ENCODE peak calls at places on chromosomes 6 and 20, in eight cellular contexts. One of them, this sample, is unnamed.

GRCh38 chr6:139367810-139368321 is 6.6 kb downstream of the CITED2 start:
- DNase-seq in left colon: no peak
- DNase-seq in A549: no peak
- DNase-seq in endothelial cell of umbilical vein: peak; percentile 24
- DNase-seq in AG09319: no peak
- DNase-seq in epithelial cell of prostate: no peak
- DNase-seq in GM12891: no peak
- DNase-seq in T-helper 2 cell: no peak
- DNase-seq in this sample: no peak

GRCh38 chr6:83371428-83371827 is 59.4 kb downstream of the ME1 start:
- DNase-seq in left colon: no peak
- DNase-seq in A549: no peak
- DNase-seq in endothelial cell of umbilical vein: peak; percentile 45
- DNase-seq in AG09319: peak; percentile 36
- DNase-seq in epithelial cell of prostate: no peak
- DNase-seq in GM12891: no peak
- DNase-seq in T-helper 2 cell: no peak
- DNase-seq in this sample: no peak

GRCh38 chr6:43078651-43079050 is 2.5 kb downstream of the PTK7 start:
- DNase-seq in left colon: no peak
- DNase-seq in A549: no peak
- DNase-seq in endothelial cell of umbilical vein: no peak
- DNase-seq in AG09319: no peak
- DNase-seq in epithelial cell of prostate: no peak
- DNase-seq in GM12891: no peak
- DNase-seq in T-helper 2 cell: no peak
- DNase-seq in this sample: no peak

GRCh38 chr20:51004305-51004727 is 18.6 kb downstream of the KCNG1 start:
- DNase-seq in left colon: no peak
- DNase-seq in A549: no peak
- DNase-seq in endothelial cell of umbilical vein: no peak
- DNase-seq in AG09319: no peak
- DNase-seq in epithelial cell of prostate: no peak
- DNase-seq in GM12891: no peak
- DNase-seq in T-helper 2 cell: no peak
- DNase-seq in this sample: no peak

GRCh38 chr6:58290177-58290576 is 972.7 kb downstream of the PRIM2 start:
- DNase-seq in left colon: no peak
- DNase-seq in A549: no peak
- DNase-seq in endothelial cell of umbilical vein: no peak
- DNase-seq in AG09319: no peak
- DNase-seq in epithelial cell of prostate: no peak
- DNase-seq in GM12891: no peak
- DNase-seq in T-helper 2 cell: no peak
- DNase-seq in this sample: no peak

GRCh38 chr20:43473058-43473704 is 15.5 kb downstream of the SRSF6 start:
- DNase-seq in left colon: no peak
- DNase-seq in A549: no peak
- DNase-seq in endothelial cell of umbilical vein: no peak
- DNase-seq in AG09319: no peak
- DNase-seq in epithelial cell of prostate: no peak
- DNase-seq in GM12891: no peak
- DNase-seq in T-helper 2 cell: no peak
- DNase-seq in this sample: no peak

GRCh38 chr6:160108077-160108476 is 13.5 kb upstream of the SLC22A1 start:
- DNase-seq in left colon: no peak
- DNase-seq in A549: no peak
- DNase-seq in endothelial cell of umbilical vein: no peak
- DNase-seq in AG09319: no peak
- DNase-seq in epithelial cell of prostate: no peak
- DNase-seq in GM12891: no peak
- DNase-seq in T-helper 2 cell: no peak
- DNase-seq in this sample: no peak

GRCh38 chr6:133855599-133855972 is 33.3 kb upstream of the TCF21 start:
- DNase-seq in left colon: no peak
- DNase-seq in A549: no peak
- DNase-seq in endothelial cell of umbilical vein: no peak
- DNase-seq in AG09319: no peak
- DNase-seq in epithelial cell of prostate: no peak
- DNase-seq in GM12891: no peak
- DNase-seq in T-helper 2 cell: no peak
- DNase-seq in this sample: no peak

GRCh38 chr20:32509639-32510066 is 75.5 kb downstream of the NOL4L start:
- DNase-seq in left colon: no peak
- DNase-seq in A549: no peak
- DNase-seq in endothelial cell of umbilical vein: peak; percentile 71
- DNase-seq in AG09319: no peak
- DNase-seq in epithelial cell of prostate: no peak
- DNase-seq in GM12891: no peak
- DNase-seq in T-helper 2 cell: peak; percentile 21
- DNase-seq in this sample: no peak

GRCh38 chr20:48676125-48676524 is 151.7 kb downstream of the PREX1 start:
- DNase-seq in left colon: no peak
- DNase-seq in A549: no peak
- DNase-seq in endothelial cell of umbilical vein: no peak
- DNase-seq in AG09319: no peak
- DNase-seq in epithelial cell of prostate: no peak
- DNase-seq in GM12891: no peak
- DNase-seq in T-helper 2 cell: no peak
- DNase-seq in this sample: no peak

GRCh38 chr6:151763938-151764680 is 43.4 kb upstream of the ESR1 start:
- DNase-seq in left colon: peak; percentile 86
- DNase-seq in A549: peak; percentile 58
- DNase-seq in endothelial cell of umbilical vein: peak; percentile 86
- DNase-seq in AG09319: peak; percentile 52
- DNase-seq in epithelial cell of prostate: peak; percentile 87
- DNase-seq in GM12891: peak; percentile 37
- DNase-seq in T-helper 2 cell: no peak
- DNase-seq in this sample: peak; percentile 20

GRCh38 chr6:125983246-125983945 is 2.9 kb upstream of the TRMT11 start:
- DNase-seq in left colon: no peak
- DNase-seq in A549: no peak
- DNase-seq in endothelial cell of umbilical vein: peak; percentile 18
- DNase-seq in AG09319: peak; percentile 56
- DNase-seq in epithelial cell of prostate: no peak
- DNase-seq in GM12891: no peak
- DNase-seq in T-helper 2 cell: no peak
- DNase-seq in this sample: no peak

GRCh38 chr6:7201732-7202541 is 94.2 kb downstream of the RREB1 start:
- DNase-seq in left colon: peak; percentile 51
- DNase-seq in A549: no peak
- DNase-seq in endothelial cell of umbilical vein: no peak
- DNase-seq in AG09319: no peak
- DNase-seq in epithelial cell of prostate: no peak
- DNase-seq in GM12891: peak; percentile 52
- DNase-seq in T-helper 2 cell: no peak
- DNase-seq in this sample: no peak

GRCh38 chr20:36919715-36920333 is 31.7 kb downstream of the SAMHD1 start:
- DNase-seq in left colon: no peak
- DNase-seq in A549: peak; percentile 50
- DNase-seq in endothelial cell of umbilical vein: peak; percentile 67
- DNase-seq in AG09319: no peak
- DNase-seq in epithelial cell of prostate: no peak
- DNase-seq in GM12891: peak; percentile 25
- DNase-seq in T-helper 2 cell: no peak
- DNase-seq in this sample: peak; percentile 53

GRCh38 chr6:142843344-142843743 is 101.6 kb downstream of the HIVEP2 start:
- DNase-seq in left colon: no peak
- DNase-seq in A549: no peak
- DNase-seq in endothelial cell of umbilical vein: no peak
- DNase-seq in AG09319: no peak
- DNase-seq in epithelial cell of prostate: no peak
- DNase-seq in GM12891: no peak
- DNase-seq in T-helper 2 cell: no peak
- DNase-seq in this sample: no peak

GRCh38 chr6:157804448-157805327 is 18.4 kb upstream of the SNX9 start:
- DNase-seq in left colon: no peak
- DNase-seq in A549: no peak
- DNase-seq in endothelial cell of umbilical vein: no peak
- DNase-seq in AG09319: no peak
- DNase-seq in epithelial cell of prostate: no peak
- DNase-seq in GM12891: no peak
- DNase-seq in T-helper 2 cell: no peak
- DNase-seq in this sample: no peak

GRCh38 chr6:38192011-38192410 is 372.5 kb downstream of the ZFAND3 start:
- DNase-seq in left colon: no peak
- DNase-seq in A549: no peak
- DNase-seq in endothelial cell of umbilical vein: no peak
- DNase-seq in AG09319: no peak
- DNase-seq in epithelial cell of prostate: no peak
- DNase-seq in GM12891: no peak
- DNase-seq in T-helper 2 cell: no peak
- DNase-seq in this sample: no peak

GRCh38 chr6:92810913-92811312 is 608.4 kb downstream of the EPHA7 start:
- DNase-seq in left colon: no peak
- DNase-seq in A549: no peak
- DNase-seq in endothelial cell of umbilical vein: peak; percentile 45
- DNase-seq in AG09319: no peak
- DNase-seq in epithelial cell of prostate: no peak
- DNase-seq in GM12891: peak; percentile 27
- DNase-seq in T-helper 2 cell: no peak
- DNase-seq in this sample: peak; percentile 5

GRCh38 chr6:116329156-116329555 is 41.6 kb upstream of the DSE start:
- DNase-seq in left colon: no peak
- DNase-seq in A549: no peak
- DNase-seq in endothelial cell of umbilical vein: no peak
- DNase-seq in AG09319: peak; percentile 16
- DNase-seq in epithelial cell of prostate: no peak
- DNase-seq in GM12891: no peak
- DNase-seq in T-helper 2 cell: no peak
- DNase-seq in this sample: no peak

GRCh38 chr6:169339731-169340314 is 86.2 kb upstream of the THBS2 start:
- DNase-seq in left colon: no peak
- DNase-seq in A549: no peak
- DNase-seq in endothelial cell of umbilical vein: no peak
- DNase-seq in AG09319: no peak
- DNase-seq in epithelial cell of prostate: no peak
- DNase-seq in GM12891: no peak
- DNase-seq in T-helper 2 cell: no peak
- DNase-seq in this sample: no peak

GRCh38 chr6:6972456-6972855 is 135.3 kb upstream of the RREB1 start:
- DNase-seq in left colon: no peak
- DNase-seq in A549: no peak
- DNase-seq in endothelial cell of umbilical vein: no peak
- DNase-seq in AG09319: no peak
- DNase-seq in epithelial cell of prostate: peak; percentile 8
- DNase-seq in GM12891: no peak
- DNase-seq in T-helper 2 cell: no peak
- DNase-seq in this sample: no peak

GRCh38 chr6:169545956-169546355 is 155.9 kb downstream of the WDR27 start:
- DNase-seq in left colon: no peak
- DNase-seq in A549: no peak
- DNase-seq in endothelial cell of umbilical vein: no peak
- DNase-seq in AG09319: no peak
- DNase-seq in epithelial cell of prostate: no peak
- DNase-seq in GM12891: no peak
- DNase-seq in T-helper 2 cell: no peak
- DNase-seq in this sample: no peak

GRCh38 chr20:4152696-4153235 is 137.4 kb upstream of the RNF24 start:
- DNase-seq in left colon: no peak
- DNase-seq in A549: no peak
- DNase-seq in endothelial cell of umbilical vein: no peak
- DNase-seq in AG09319: no peak
- DNase-seq in epithelial cell of prostate: no peak
- DNase-seq in GM12891: no peak
- DNase-seq in T-helper 2 cell: no peak
- DNase-seq in this sample: no peak

GRCh38 chr20:47389867-47390347 is 33.4 kb upstream of the ZMYND8 start:
- DNase-seq in left colon: no peak
- DNase-seq in A549: peak; percentile 62
- DNase-seq in endothelial cell of umbilical vein: peak; percentile 44
- DNase-seq in AG09319: peak; percentile 15
- DNase-seq in epithelial cell of prostate: peak; percentile 96
- DNase-seq in GM12891: no peak
- DNase-seq in T-helper 2 cell: no peak
- DNase-seq in this sample: no peak

GRCh38 chr6:107340881-107341280 is 118.5 kb downstream of the PDSS2 start:
- DNase-seq in left colon: no peak
- DNase-seq in A549: no peak
- DNase-seq in endothelial cell of umbilical vein: no peak
- DNase-seq in AG09319: no peak
- DNase-seq in epithelial cell of prostate: no peak
- DNase-seq in GM12891: no peak
- DNase-seq in T-helper 2 cell: no peak
- DNase-seq in this sample: no peak

GRCh38 chr6:158536891-158537798 is 22.7 kb upstream of the TMEM181 start:
- DNase-seq in left colon: peak; percentile 40
- DNase-seq in A549: no peak
- DNase-seq in endothelial cell of umbilical vein: no peak
- DNase-seq in AG09319: no peak
- DNase-seq in epithelial cell of prostate: no peak
- DNase-seq in GM12891: no peak
- DNase-seq in T-helper 2 cell: no peak
- DNase-seq in this sample: no peak

GRCh38 chr6:44297063-44298038 is 15.8 kb downstream of the AARS2 start:
- DNase-seq in left colon: peak; percentile 47
- DNase-seq in A549: no peak
- DNase-seq in endothelial cell of umbilical vein: peak; percentile 21
- DNase-seq in AG09319: no peak
- DNase-seq in epithelial cell of prostate: no peak
- DNase-seq in GM12891: peak; percentile 57
- DNase-seq in T-helper 2 cell: peak; percentile 18
- DNase-seq in this sample: no peak

GRCh38 chr6:129641344-129641743 is 68.6 kb downstream of the ARHGAP18 start:
- DNase-seq in left colon: no peak
- DNase-seq in A549: no peak
- DNase-seq in endothelial cell of umbilical vein: no peak
- DNase-seq in AG09319: no peak
- DNase-seq in epithelial cell of prostate: no peak
- DNase-seq in GM12891: no peak
- DNase-seq in T-helper 2 cell: no peak
- DNase-seq in this sample: no peak

GRCh38 chr6:34021839-34022190 is 124.1 kb downstream of the GRM4 start:
- DNase-seq in left colon: peak; percentile 86
- DNase-seq in A549: no peak
- DNase-seq in endothelial cell of umbilical vein: no peak
- DNase-seq in AG09319: no peak
- DNase-seq in epithelial cell of prostate: no peak
- DNase-seq in GM12891: no peak
- DNase-seq in T-helper 2 cell: no peak
- DNase-seq in this sample: no peak

GRCh38 chr6:127966616-127967015 is 65.8 kb upstream of the THEMIS start:
- DNase-seq in left colon: no peak
- DNase-seq in A549: no peak
- DNase-seq in endothelial cell of umbilical vein: no peak
- DNase-seq in AG09319: no peak
- DNase-seq in epithelial cell of prostate: no peak
- DNase-seq in GM12891: no peak
- DNase-seq in T-helper 2 cell: no peak
- DNase-seq in this sample: no peak

GRCh38 chr20:59007758-59008511 is 881 bp upstream of the CTSZ start:
- DNase-seq in left colon: peak; percentile 61
- DNase-seq in A549: no peak
- DNase-seq in endothelial cell of umbilical vein: no peak
- DNase-seq in AG09319: no peak
- DNase-seq in epithelial cell of prostate: no peak
- DNase-seq in GM12891: peak; percentile 80
- DNase-seq in T-helper 2 cell: no peak
- DNase-seq in this sample: no peak

GRCh38 chr6:155417454-155417853 is 38.2 kb downstream of the NOX3 start:
- DNase-seq in left colon: no peak
- DNase-seq in A549: no peak
- DNase-seq in endothelial cell of umbilical vein: no peak
- DNase-seq in AG09319: no peak
- DNase-seq in epithelial cell of prostate: no peak
- DNase-seq in GM12891: no peak
- DNase-seq in T-helper 2 cell: no peak
- DNase-seq in this sample: no peak